ENCODE peak calls at places on chromosomes 6 and 20, in nine cellular contexts. Z, S, M, V, T, D, L, R and G are unnamed samples.

GRCh38 chr6:105424177-105424783 is 21.4 kb upstream of the PREP start:
- DNase-seq in V (peak; percentile 66), M (no peak), T (peak; percentile 79), D (peak; percentile 54), S (no peak), L (peak; percentile 27), Z (no peak), R (peak; percentile 75), G (peak; percentile 17)

GRCh38 chr20:8764289-8764962 is 304.5 kb upstream of the PLCB4 start:
- DNase-seq in M (no peak), D (no peak), S (no peak), Z (no peak), T (no peak), R (no peak), V (no peak), L (no peak), G (peak; percentile 89)

GRCh38 chr20:23926941-23927872 is 47.7 kb upstream of the CST5 start:
- DNase-seq in L (no peak), S (no peak), T (peak; percentile 19), Z (no peak), D (no peak), V (no peak), R (no peak), M (peak; percentile 58), G (no peak)

GRCh38 chr6:166691741-166692140 is 64.7 kb upstream of the RPS6KA2 start:
- DNase-seq in L (no peak), D (no peak), S (no peak), V (no peak), R (no peak), Z (no peak), M (no peak), T (no peak), G (no peak)

GRCh38 chr6:20291764-20292227 is 79.5 kb upstream of the MBOAT1 start:
- DNase-seq in V (peak; percentile 80), D (peak; percentile 71), S (peak; percentile 82), M (peak; percentile 16), L (peak; percentile 72), T (peak; percentile 90), Z (peak; percentile 74), R (peak; percentile 89), G (peak; percentile 61)

GRCh38 chr6:143581835-143582480 is 70.4 kb upstream of the FUCA2 start:
- DNase-seq in L (no peak), Z (no peak), S (no peak), M (no peak), R (no peak), T (peak; percentile 89), D (no peak), V (peak; percentile 68), G (no peak)

GRCh38 chr6:163419413-163420314 is 5.1 kb downstream of the QKI start:
- DNase-seq in T (peak; percentile 57), D (no peak), L (no peak), V (peak; percentile 41), M (no peak), Z (no peak), S (no peak), R (no peak), G (no peak)

GRCh38 chr20:24492031-24492607 is 22.7 kb downstream of the SYNDIG1 start:
- DNase-seq in D (no peak), Z (no peak), L (no peak), T (no peak), V (no peak), R (no peak), M (no peak), S (no peak), G (no peak)

GRCh38 chr6:148493374-148493773 is 150.7 kb downstream of the SASH1 start:
- DNase-seq in Z (no peak), V (no peak), R (no peak), T (no peak), D (no peak), M (no peak), L (no peak), S (no peak), G (no peak)

GRCh38 chr6:9502991-9503761 is 911.7 kb downstream of the TFAP2A start:
- DNase-seq in R (no peak), Z (no peak), L (no peak), M (peak; percentile 76), T (peak; percentile 92), S (peak; percentile 61), V (peak; percentile 70), D (no peak), G (no peak)

GRCh38 chr6:20033697-20034407 is 178.4 kb downstream of the MBOAT1 start:
- DNase-seq in Z (no peak), D (no peak), M (no peak), R (no peak), V (no peak), T (no peak), S (no peak), L (no peak), G (no peak)

GRCh38 chr6:45504947-45505346 is 127.2 kb upstream of the SUPT3H start:
- DNase-seq in S (peak; percentile 76), V (peak; percentile 92), M (peak; percentile 47), T (peak; percentile 71), R (no peak), D (no peak), Z (peak; percentile 40), L (no peak), G (no peak)

GRCh38 chr6:40373267-40373666 is 213.9 kb downstream of the LRFN2 start:
- DNase-seq in Z (no peak), R (no peak), D (no peak), T (no peak), S (no peak), V (no peak), M (no peak), L (no peak), G (peak; percentile 21)

GRCh38 chr20:11172881-11173280 is 499.1 kb upstream of the JAG1 start:
- DNase-seq in Z (no peak), M (no peak), V (no peak), R (no peak), L (no peak), D (no peak), S (no peak), T (no peak), G (no peak)

GRCh38 chr20:33689973-33690372 is 3.8 kb upstream of the E2F1 start:
- DNase-seq in M (no peak), R (peak; percentile 98), D (peak; percentile 30), T (peak; percentile 65), S (peak; percentile 85), Z (no peak), V (peak; percentile 91), L (no peak), G (no peak)

GRCh38 chr20:17796096-17796563 is 96.4 kb downstream of the BANF2 start:
- DNase-seq in D (no peak), T (peak; percentile 75), L (peak; percentile 66), Z (peak; percentile 38), M (peak; percentile 36), V (peak; percentile 60), R (peak; percentile 27), S (no peak), G (no peak)

GRCh38 chr6:139533573-139534471 is 159.4 kb upstream of the CITED2 start:
- DNase-seq in S (no peak), Z (peak; percentile 49), T (peak; percentile 91), V (peak; percentile 92), L (no peak), M (peak; percentile 55), R (no peak), D (no peak), G (no peak)
- H3K4me3 ChIP-seq in S (no peak overlapping the region), Z (no peak overlapping the region), T (no peak overlapping the region), V (no peak overlapping the region), L (no peak overlapping the region), M (no peak overlapping the region), R (no peak overlapping the region), D (no peak overlapping the region), G (no peak overlapping the region)

DNA sequence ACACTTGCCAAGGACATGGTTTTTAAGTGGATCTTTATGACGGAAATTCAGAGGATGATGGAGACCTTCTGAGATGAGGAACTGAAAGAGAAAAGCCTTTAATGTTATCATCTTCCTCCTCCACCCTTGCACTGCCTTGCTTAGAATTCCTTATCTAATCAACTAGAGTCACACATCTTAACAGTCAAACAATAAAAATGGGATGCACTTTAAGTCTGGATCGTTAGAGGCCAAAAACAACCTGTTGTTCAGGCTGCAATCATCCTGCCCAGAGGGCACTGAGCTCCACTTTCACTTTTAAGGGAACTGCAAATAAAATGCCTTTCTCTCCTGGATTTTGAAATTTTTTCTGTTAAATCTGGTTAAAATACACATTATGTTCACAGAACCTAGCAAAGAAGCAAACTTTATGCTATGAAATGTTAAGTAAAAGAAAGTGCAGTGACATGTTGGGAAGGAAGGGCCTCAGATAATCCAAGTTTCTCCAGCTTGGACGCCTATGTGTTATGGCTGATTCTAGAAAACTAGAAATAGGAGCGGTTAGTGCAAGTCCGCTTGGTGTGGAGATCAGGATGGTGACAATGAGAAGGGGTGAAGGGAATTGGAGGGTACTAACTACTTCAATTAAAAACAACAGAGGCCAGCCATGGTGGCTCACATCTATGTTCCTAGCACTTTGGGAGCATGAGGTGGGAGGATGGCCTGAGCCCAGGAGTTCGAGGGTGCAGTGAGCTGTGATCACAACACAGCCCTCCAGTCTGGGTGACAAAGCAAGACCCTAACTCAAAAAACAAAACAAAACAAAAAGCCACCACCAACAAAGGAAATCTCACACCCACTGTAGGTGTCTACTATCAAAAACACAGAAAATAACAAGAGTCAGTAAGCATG is 66.4 kb upstream of the KIF13A start:
- DNase-seq in V (no peak), M (no peak), T (no peak), R (no peak), S (no peak), D (no peak), L (no peak), Z (no peak), G (no peak)
- H3K4me3 ChIP-seq in V (no peak overlapping the region), M (peak overlapping the region; percentile 4), T (no peak overlapping the region), R (no peak overlapping the region), S (no peak overlapping the region), D (no peak overlapping the region), L (no peak overlapping the region), Z (no peak overlapping the region), G (no peak overlapping the region)

DNA sequence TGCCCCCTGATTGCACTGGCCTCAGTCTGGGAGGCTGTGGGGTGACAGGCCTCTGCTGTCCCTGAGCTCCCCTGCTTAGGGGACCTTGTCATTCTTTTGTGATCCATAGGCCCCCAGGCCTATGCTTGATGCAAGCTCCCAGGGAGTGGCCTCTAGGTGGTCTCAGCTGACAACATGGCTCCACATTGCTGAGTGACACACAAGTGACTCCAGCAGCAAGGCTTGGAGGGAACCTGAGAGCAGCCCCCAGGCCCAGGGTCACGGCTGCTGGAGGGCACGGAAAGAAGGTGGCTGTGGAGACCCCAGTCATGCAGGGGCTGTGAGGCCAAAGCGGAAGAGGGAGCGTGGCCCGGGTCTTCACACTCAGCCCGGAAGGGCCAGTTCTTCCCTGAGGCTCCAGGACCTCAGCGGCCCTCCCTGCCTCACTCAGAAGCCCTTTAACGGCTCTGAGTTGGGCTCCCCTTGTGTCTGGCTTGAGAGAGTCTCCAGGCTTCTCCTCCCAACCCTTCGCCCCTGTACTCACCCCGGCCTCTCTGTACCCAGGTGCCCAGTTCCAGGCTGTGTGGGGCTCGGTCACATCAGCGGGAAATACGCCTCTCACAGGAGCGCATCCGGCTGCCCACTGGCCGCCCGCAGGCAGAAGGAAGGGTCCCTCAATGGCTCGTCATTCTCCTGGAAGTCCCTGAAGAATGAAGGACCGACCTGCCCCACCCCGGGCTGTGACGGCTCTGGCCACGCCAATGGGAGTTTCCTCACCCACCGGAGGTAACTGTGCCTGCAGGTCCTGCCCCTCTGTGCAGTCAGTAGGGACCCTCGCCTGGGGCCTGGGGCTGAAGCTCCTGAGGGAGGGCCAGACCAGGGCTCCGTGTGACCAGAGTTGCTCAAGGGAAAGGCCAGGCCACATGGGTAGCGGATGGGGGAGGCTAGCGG is 23.7 kb upstream of the PCMTD2 start:
- DNase-seq in L (no peak), Z (no peak), V (no peak), M (no peak), S (no peak), T (no peak), R (no peak), D (no peak), G (no peak)
- H3K4me3 ChIP-seq in L (no peak overlapping the region), Z (no peak overlapping the region), V (no peak overlapping the region), M (no peak overlapping the region), S (no peak overlapping the region), T (no peak overlapping the region), R (no peak overlapping the region), D (no peak overlapping the region), G (no peak overlapping the region)

GRCh38 chr6:43744490-43744889 is 25.5 kb upstream of the VEGFA start:
- DNase-seq in R (no peak), T (no peak), Z (no peak), M (no peak), V (no peak), S (no peak), D (no peak), L (no peak), G (no peak)
- H3K4me3 ChIP-seq in R (no peak overlapping the region), T (no peak overlapping the region), Z (no peak overlapping the region), M (no peak overlapping the region), V (no peak overlapping the region), S (no peak overlapping the region), D (no peak overlapping the region), L (no peak overlapping the region), G (no peak overlapping the region)